ENCODE peak calls at places on chromosomes 5 and 9, in eight cellular contexts. O is body of pancreas; A is adrenal gland; C is AG10803; U is lower leg skin; I is CD4-positive, CD25-positive, alpha-beta regulatory T cell; D is pancreas; Y is transverse colon. G is an unnamed sample.

GRCh38 chr9:129026442-129027223 is 1.5 kb downstream of the SH3GLB2 start:
- DNase-seq in C (peak), U (no peak), I (no peak), O (peak), A (peak), D (peak), Y (peak), G (no peak)

GRCh38 chr5:106523842-106524241 is 1146.9 kb downstream of the EFNA5 start:
- DNase-seq in U (no peak), A (no peak), Y (no peak), D (no peak), I (no peak), C (no peak), O (no peak), G (no peak)

GRCh38 chr5:123204224-123204623 is 115.2 kb downstream of the PRDM6 start:
- DNase-seq in A (no peak), Y (no peak), I (no peak), D (no peak), O (no peak), U (no peak), C (peak), G (peak)

GRCh38 chr9:30235564-30235963 is 2148.9 kb upstream of the ACO1 start:
- DNase-seq in D (no peak), O (no peak), U (no peak), C (no peak), I (no peak), A (no peak), Y (no peak), G (no peak)

GRCh38 chr5:169416583-169417196 is 115.8 kb upstream of the SLIT3 start:
- DNase-seq in D (peak), Y (peak), A (peak), I (no peak), U (peak), O (peak), C (peak), G (peak)

GRCh38 chr5:81601912-81602311 is 149.0 kb downstream of the SSBP2 start:
- DNase-seq in C (no peak), A (no peak), I (no peak), O (no peak), Y (no peak), D (no peak), U (no peak), G (peak)

GRCh38 chr9:69195019-69195418 is 20.9 kb downstream of the TJP2 start:
- DNase-seq in Y (no peak), O (no peak), U (no peak), D (no peak), A (no peak), C (no peak), I (no peak), G (no peak)

GRCh38 chr5:145787001-145787400 is 48.1 kb downstream of the PRELID2 start:
- DNase-seq in C (no peak), U (no peak), O (no peak), A (no peak), Y (no peak), I (no peak), D (no peak), G (no peak)

GRCh38 chr9:74006935-74007334 is 490.2 kb upstream of the RORB start:
- DNase-seq in A (no peak), Y (no peak), D (no peak), I (no peak), U (no peak), C (no peak), O (no peak), G (peak)

GRCh38 chr9:34675048-34675714 is 12.7 kb upstream of the CCL27 start:
- DNase-seq in O (peak), A (peak), U (no peak), D (no peak), Y (peak), C (peak), I (peak), G (peak)

GRCh38 chr9:93126825-93127368 is 7.2 kb downstream of the NINJ1 start:
- DNase-seq in O (no peak), A (peak), D (peak), U (no peak), Y (peak), C (no peak), I (peak), G (no peak)

GRCh38 chr9:91837982-91838731 is 111.9 kb downstream of the ROR2 start:
- DNase-seq in U (no peak), I (no peak), C (no peak), D (peak), A (peak), Y (peak), O (peak), G (peak)

GRCh38 chr5:40879163-40879942 is 29.9 kb upstream of the C7 start:
- DNase-seq in D (no peak), I (peak), C (peak), U (no peak), A (no peak), O (no peak), Y (no peak), G (peak)

GRCh38 chr5:130546216-130546615 is 618.8 kb downstream of the HINT1 start:
- DNase-seq in A (no peak), I (no peak), C (no peak), O (no peak), D (no peak), Y (no peak), U (no peak), G (peak)

GRCh38 chr9:35605336-35606137 is 475 bp downstream of the TESK1 start:
- DNase-seq in C (no peak), O (peak), I (peak), U (no peak), D (no peak), A (no peak), Y (peak), G (no peak)

GRCh38 chr5:99378443-99378842 is 449.6 kb upstream of the CHD1 start:
- DNase-seq in O (no peak), I (no peak), Y (no peak), D (no peak), A (no peak), C (no peak), U (no peak), G (no peak)

GRCh38 chr5:135462304-135462703 is 10.2 kb upstream of the TIFAB start:
- DNase-seq in O (peak), I (peak), U (peak), A (peak), D (no peak), Y (peak), C (peak), G (peak)

GRCh38 chr5:163330723-163331668 is 106.4 kb upstream of the CCNG1 start:
- DNase-seq in Y (no peak), D (no peak), C (no peak), U (no peak), I (no peak), A (no peak), O (no peak), G (no peak)

GRCh38 chr5:156824800-156825199 is 25.3 kb upstream of the PPP1R2B start:
- DNase-seq in O (peak), I (peak), Y (no peak), D (no peak), C (peak), A (peak), U (no peak), G (peak)

GRCh38 chr9:20307662-20308061 is 314.6 kb downstream of the MLLT3 start:
- DNase-seq in Y (no peak), I (peak), D (no peak), A (no peak), U (no peak), O (no peak), C (no peak), G (no peak)

GRCh38 chr5:76415855-76416254 is 12.8 kb downstream of the IQGAP2 start:
- DNase-seq in A (no peak), D (no peak), U (no peak), I (no peak), O (no peak), Y (no peak), C (no peak), G (no peak)

GRCh38 chr9:76302947-76303550 is 91.2 kb downstream of the RFK start:
- DNase-seq in C (peak), U (no peak), D (no peak), I (peak), Y (no peak), A (peak), O (peak), G (peak)

GRCh38 chr5:93990504-93991085 is 249.2 kb upstream of the POU5F2 start:
- DNase-seq in C (peak), Y (peak), U (no peak), I (no peak), D (no peak), A (peak), O (no peak), G (peak)

GRCh38 chr5:111774525-111774924 is 17.5 kb upstream of the NREP start:
- DNase-seq in I (no peak), A (no peak), O (peak), U (no peak), D (no peak), C (peak), Y (peak), G (peak)

GRCh38 chr9:89765211-89765610 is 160.4 kb downstream of the GADD45G start:
- DNase-seq in U (no peak), A (no peak), O (no peak), Y (no peak), D (no peak), C (no peak), I (no peak), G (no peak)

GRCh38 chr5:107135391-107135790 is 535.3 kb downstream of the EFNA5 start:
- DNase-seq in I (no peak), C (no peak), Y (no peak), A (no peak), O (no peak), U (no peak), D (no peak), G (peak)

GRCh38 chr9:37902804-37903580 is 935 bp downstream of the SLC25A51 start:
- DNase-seq in U (no peak), O (no peak), I (peak), Y (no peak), D (no peak), A (no peak), C (peak), G (peak)

GRCh38 chr9:113652355-113653152 is 189.0 kb downstream of the RGS3 start:
- DNase-seq in A (no peak), Y (no peak), C (no peak), D (no peak), I (no peak), U (no peak), O (no peak), G (no peak)

GRCh38 chr5:122532035-122532434 is 220.0 kb downstream of the SNCAIP start:
- DNase-seq in C (no peak), D (no peak), I (no peak), U (no peak), Y (no peak), O (no peak), A (no peak), G (no peak)

GRCh38 chr5:40681351-40682311 is 1.9 kb downstream of the PTGER4 start:
- DNase-seq in U (no peak), I (peak), C (peak), O (peak), D (peak), A (peak), Y (peak), G (peak)

GRCh38 chr5:136910625-136911024 is 545.3 kb upstream of the TRPC7 start:
- DNase-seq in D (no peak), Y (no peak), C (no peak), U (no peak), I (no peak), O (no peak), A (no peak), G (no peak)

GRCh38 chr5:111223086-111223789 is 946 bp upstream of the CAMK4 start:
- DNase-seq in Y (no peak), I (peak), C (no peak), O (no peak), D (no peak), A (no peak), U (no peak), G (no peak)

GRCh38 chr5:113061851-113062631 is 85.4 kb downstream of the DCP2 start:
- DNase-seq in D (no peak), A (no peak), C (peak), U (no peak), O (no peak), I (peak), Y (no peak), G (peak)

GRCh38 chr5:93581738-93582414 is 857 bp upstream of the NR2F1-AS1 start:
- DNase-seq in O (no peak), A (peak), U (no peak), I (no peak), Y (no peak), C (peak), D (no peak), G (peak)

GRCh38 chr5:141637266-141637692 is 482 bp downstream of the RELL2 start:
- DNase-seq in D (peak), Y (peak), O (no peak), U (no peak), C (no peak), A (peak), I (peak), G (no peak)

DNA sequence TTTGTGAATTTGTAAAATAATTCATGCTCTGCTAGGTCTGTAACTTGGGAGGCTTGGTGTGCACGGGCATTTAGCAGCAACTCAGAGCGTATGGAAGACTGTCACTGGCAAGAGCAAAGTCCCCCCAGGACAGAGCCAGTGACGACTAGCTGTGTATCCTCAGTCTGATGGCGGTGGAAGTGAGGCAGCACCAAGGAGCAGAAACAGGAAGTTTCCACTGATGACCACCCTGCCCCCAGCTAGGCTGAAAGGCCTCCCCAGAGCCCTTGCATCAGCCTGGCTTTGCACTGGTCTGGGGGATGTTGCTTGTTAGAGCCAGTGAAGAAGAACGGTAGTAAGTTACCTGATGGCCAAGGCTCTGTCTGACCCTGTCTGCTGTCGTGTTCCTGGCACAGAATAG is 66.8 kb upstream of the ABL1 start:
- DNase-seq in Y (peak), O (peak), D (no peak), U (no peak), A (no peak), C (peak), I (no peak), G (peak)
- H3K4me3 ChIP-seq in Y (peak), O (no peak), D (no peak), U (no peak), A (no peak), C (no peak), I (no peak), G (no peak)

GRCh38 chr9:77916410-77916819 is 115.2 kb downstream of the GNAQ start:
- DNase-seq in Y (no peak), I (peak), D (peak), C (no peak), A (peak), U (no peak), O (peak), G (no peak)
- H3K4me3 ChIP-seq in Y (no peak), I (no peak), D (no peak), C (no peak), A (no peak), U (no peak), O (no peak), G (no peak)

DNA sequence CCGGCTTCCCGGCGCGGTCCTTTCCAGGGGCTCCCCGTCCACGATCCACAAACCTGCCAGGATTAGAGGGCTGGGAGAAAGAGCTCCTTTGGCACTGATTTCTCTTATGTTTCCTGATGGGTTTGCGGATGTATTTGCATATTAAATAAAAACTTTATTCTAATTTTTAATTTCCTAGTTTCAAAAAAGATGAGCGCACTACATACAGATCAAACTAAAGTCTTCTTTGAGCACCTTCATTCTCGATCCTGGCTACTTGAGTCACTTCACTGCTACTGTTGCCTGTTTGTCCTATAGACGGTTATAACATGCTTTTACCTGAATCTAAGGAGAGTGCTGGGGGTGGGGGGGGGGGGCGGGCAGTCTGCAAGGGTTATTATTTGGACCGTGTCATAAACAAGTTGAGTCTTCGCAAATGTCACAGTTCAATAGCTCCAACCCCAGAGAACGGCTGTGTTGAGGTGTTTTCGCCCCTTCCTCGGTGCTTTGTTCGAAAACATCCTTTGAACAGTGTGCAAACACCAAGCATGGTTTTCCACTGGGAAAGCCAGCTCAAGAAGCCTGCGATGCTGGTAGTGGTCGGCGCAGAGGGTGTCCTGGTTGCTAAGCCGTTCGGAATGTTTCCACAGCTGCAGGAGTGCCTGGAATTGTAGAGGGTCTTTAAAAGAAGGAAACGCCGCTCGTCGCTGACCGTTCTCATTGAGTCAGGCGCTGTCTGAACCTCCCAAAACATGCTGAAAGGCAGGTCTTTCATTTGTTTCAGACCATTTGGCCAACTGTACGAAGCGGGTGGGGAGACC is 1.1 kb upstream of the STK10 start:
- DNase-seq in C (no peak), Y (no peak), A (no peak), U (no peak), D (no peak), O (no peak), I (no peak), G (no peak)
- H3K4me3 ChIP-seq in C (no peak), Y (peak), A (no peak), U (no peak), D (peak), O (peak), I (no peak), G (peak)

GRCh38 chr9:127856094-127856740 is 1.8 kb upstream of the ENG start:
- DNase-seq in D (no peak), I (no peak), A (no peak), C (no peak), Y (no peak), O (no peak), U (no peak), G (no peak)

GRCh38 chr9:127852829-127853228 is 1.6 kb downstream of the ENG start:
- DNase-seq in A (no peak), Y (no peak), C (no peak), U (no peak), D (no peak), I (no peak), O (no peak), G (no peak)

GRCh38 chr9:127855522-127855921 is 1.1 kb upstream of the ENG start:
- DNase-seq in C (no peak), O (no peak), I (no peak), A (no peak), U (no peak), Y (no peak), D (no peak), G (no peak)

GRCh38 chr9:127853312-127854168 is 918 bp downstream of the ENG start:
- DNase-seq in O (no peak), C (peak), U (no peak), Y (no peak), I (no peak), D (no peak), A (no peak), G (no peak)

GRCh38 chr9:127854169-127854833 is at the start of gene ENG:
- DNase-seq in A (peak), I (no peak), U (no peak), Y (peak), C (peak), O (peak), D (no peak), G (peak)
- H3K4me3 ChIP-seq in A (no peak), I (no peak), U (peak), Y (peak), C (peak), O (peak), D (peak), G (peak)

GRCh38 chr5:73032635-73033034 is 76.8 kb downstream of the FCHO2 start:
- DNase-seq in I (no peak), O (no peak), A (no peak), Y (no peak), D (no peak), C (no peak), U (no peak), G (no peak)

GRCh38 chr5:73030995-73031394 is 75.2 kb downstream of the FCHO2 start:
- DNase-seq in D (no peak), Y (no peak), U (no peak), A (no peak), O (no peak), C (peak), I (no peak), G (peak)

GRCh38 chr5:73028991-73029540 is 73.2 kb downstream of the FCHO2 start:
- DNase-seq in I (no peak), U (no peak), O (no peak), C (peak), A (no peak), D (no peak), Y (no peak), G (peak)

GRCh38 chr5:73030531-73030930 is 74.7 kb downstream of the FCHO2 start:
- DNase-seq in I (no peak), Y (no peak), D (no peak), A (no peak), U (no peak), O (no peak), C (no peak), G (no peak)

DNA sequence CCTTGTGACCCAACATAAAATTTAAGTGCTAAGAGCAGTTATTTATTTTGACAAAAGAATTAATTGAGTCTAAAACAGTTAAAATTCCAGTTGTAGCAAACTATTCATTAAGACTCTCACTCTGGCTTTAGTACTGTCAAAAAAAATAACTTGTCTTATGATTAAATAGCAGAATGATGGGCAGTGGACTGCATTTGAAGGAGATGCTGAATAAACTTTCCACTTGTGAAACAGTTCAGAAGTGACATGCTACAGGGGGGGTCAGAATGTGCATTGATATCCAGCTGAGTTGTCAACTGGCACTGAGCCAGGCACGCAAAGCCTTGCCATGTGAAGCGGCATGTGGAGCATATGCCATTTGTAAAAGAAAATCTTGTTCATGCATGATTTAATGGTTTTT is 76.0 kb downstream of the FCHO2 start:
- DNase-seq in C (peak), I (no peak), Y (no peak), A (no peak), U (no peak), D (no peak), O (peak), G (peak)
- H3K4me3 ChIP-seq in C (no peak), I (no peak), Y (no peak), A (no peak), U (no peak), D (no peak), O (no peak), G (no peak)

DNA sequence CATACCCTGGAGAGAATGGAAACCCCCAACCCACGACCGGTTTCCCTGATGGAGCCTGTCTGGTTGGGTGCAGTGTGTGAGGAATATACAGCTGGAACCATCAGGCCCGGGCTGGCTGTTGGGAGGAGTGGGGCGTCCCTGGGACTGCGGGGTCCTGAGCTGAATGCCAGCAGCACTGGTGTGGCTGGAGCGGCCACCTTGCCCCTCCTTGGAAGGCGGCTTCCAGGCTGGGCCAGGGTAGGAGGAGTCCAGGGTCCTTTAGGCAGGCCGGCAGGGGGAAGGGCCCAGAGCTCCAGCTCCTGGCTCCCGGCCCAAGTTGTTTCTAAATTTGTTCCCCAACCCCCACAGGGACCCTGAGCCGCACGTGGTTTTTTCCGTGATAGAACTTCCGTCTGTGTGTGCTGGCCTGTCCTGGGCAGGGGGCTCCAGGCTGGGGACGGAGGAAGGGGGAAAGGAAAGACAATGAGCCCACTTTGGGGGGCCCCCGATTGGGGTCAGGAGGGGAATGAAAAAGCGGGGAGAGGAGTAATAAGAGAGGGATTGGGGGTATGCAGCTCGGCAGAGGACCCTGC is 683 bp upstream of the TOR4A start:
- DNase-seq in O (peak), C (peak), D (no peak), I (no peak), U (no peak), A (peak), Y (peak), G (peak)
- H3K4me3 ChIP-seq in O (no peak), C (peak), D (peak), I (no peak), U (peak), A (no peak), Y (peak), G (peak)